ENCODE peak calls at places on chromosomes 6 and 20, in six cellular contexts. K is progenitor cell of endocrine pancreas, P is CD14-positive monocyte, D is suprapubic skin, H is left ventricle myocardium inferior, F is neural crest cell. U is an unnamed sample.

GRCh38 chr20:36847009-36847709 is 28.8 kb upstream of the TLDC2 start:
- DNase-seq in D (peak; percentile 89), P (no peak), F (no peak), K (no peak), H (peak; percentile 83), U (no peak)

GRCh38 chr20:39939241-39939865 is 749.7 kb downstream of the MAFB start:
- DNase-seq in H (no peak), D (no peak), K (no peak), F (no peak), P (no peak), U (no peak)

GRCh38 chr20:50285376-50286173 is 94.9 kb downstream of the CEBPB start:
- DNase-seq in K (no peak), H (no peak), D (no peak), F (no peak), P (no peak), U (no peak)

GRCh38 chr20:49976542-49976941 is 6.2 kb upstream of the SNAI1 start:
- DNase-seq in P (no peak), F (no peak), H (no peak), K (no peak), D (no peak), U (no peak)

GRCh38 chr20:9660236-9660868 is 146.0 kb downstream of the LAMP5 start:
- DNase-seq in H (no peak), P (no peak), D (no peak), F (peak; percentile 42), K (peak; percentile 36), U (no peak)

GRCh38 chr6:128327890-128328289 is 192.5 kb downstream of the PTPRK start:
- DNase-seq in H (no peak), P (no peak), F (no peak), D (no peak), K (no peak), U (no peak)

GRCh38 chr6:158002249-158002950 is 20.7 kb downstream of the SYNJ2 start:
- DNase-seq in P (no peak), K (no peak), H (peak; percentile 9), F (no peak), D (peak; percentile 73), U (peak; percentile 46)

GRCh38 chr20:63536241-63536977 is 767 bp downstream of the PTK6 start:
- DNase-seq in H (no peak), K (no peak), F (no peak), D (no peak), P (no peak), U (no peak)

GRCh38 chr6:20571261-20571660 is 37.0 kb downstream of the CDKAL1 start:
- DNase-seq in K (no peak), F (no peak), P (no peak), H (no peak), D (no peak), U (no peak)

GRCh38 chr6:73873081-73873480 is 177.1 kb downstream of the CD109 start:
- DNase-seq in K (no peak), F (no peak), H (no peak), P (no peak), D (no peak), U (no peak)

GRCh38 chr6:3286641-3287171 is 28.0 kb downstream of the PSMG4 start:
- DNase-seq in D (peak; percentile 48), K (no peak), F (no peak), P (no peak), H (no peak), U (peak; percentile 59)

GRCh38 chr20:58956078-58956477 is 25.0 kb upstream of the NELFCD start:
- DNase-seq in H (no peak), D (no peak), P (no peak), F (no peak), K (no peak), U (no peak)

GRCh38 chr20:58945967-58946631 is 35.0 kb upstream of the NELFCD start:
- DNase-seq in D (no peak), H (no peak), K (no peak), F (no peak), P (no peak), U (no peak)

GRCh38 chr20:58944610-58945009 is 36.4 kb upstream of the NELFCD start:
- DNase-seq in D (no peak), F (no peak), P (no peak), K (no peak), H (no peak), U (no peak)

GRCh38 chr20:58953050-58953449 is 28.0 kb upstream of the NELFCD start:
- DNase-seq in K (no peak), F (no peak), P (no peak), D (no peak), H (no peak), U (no peak)

DNA sequence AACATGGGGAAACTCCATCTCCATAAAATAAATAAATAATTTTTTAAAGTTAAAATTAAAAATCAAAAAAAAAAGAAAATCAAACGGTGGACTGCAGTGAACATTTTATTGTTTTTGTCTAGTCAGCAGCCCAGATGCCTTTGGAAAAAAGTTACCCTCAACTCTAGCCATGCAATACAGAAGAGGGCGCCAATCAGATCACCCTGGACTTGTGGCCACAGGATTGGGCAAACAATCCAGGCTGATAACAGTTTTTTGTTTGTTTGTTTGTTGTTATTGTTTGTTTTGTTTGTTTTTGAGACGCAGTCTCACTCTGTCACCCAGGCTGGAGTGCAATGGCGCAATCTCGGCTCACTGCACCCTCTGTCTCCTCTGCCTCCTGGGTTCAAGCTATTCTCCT is 30.5 kb upstream of the NELFCD start:
- DNase-seq in D (no peak), P (no peak), K (no peak), F (no peak), H (no peak), U (no peak)
- TF ChIP-seq CTCF in D (no peak), P (no peak), K (no peak), F (no peak), H (no peak), U (no peak)

GRCh38 chr20:43931976-43932375 is 17.3 kb downstream of the TOX2 start:
- DNase-seq in K (no peak), P (no peak), H (no peak), F (no peak), D (no peak), U (no peak)
- TF ChIP-seq CTCF in K (no peak), P (no peak), H (no peak), F (no peak), D (no peak), U (no peak)

GRCh38 chr20:44959082-44959895 is 908 bp downstream of the TOMM34 start:
- DNase-seq in K (no peak), F (no peak), D (no peak), H (no peak), P (no peak), U (no peak)
- TF ChIP-seq CTCF in K (no peak), F (no peak), D (no peak), H (no peak), P (no peak), U (peak; percentile 46)

GRCh38 chr20:21490105-21490504 is 23.8 kb downstream of the NKX2-2 start:
- DNase-seq in H (no peak), K (no peak), P (no peak), D (no peak), F (no peak), U (no peak)
- TF ChIP-seq CTCF in H (no peak), K (peak; percentile 33), P (no peak), D (no peak), F (peak; percentile 43), U (peak; percentile 74)

GRCh38 chr6:149150301-149150700 is 167.2 kb upstream of the TAB2 start:
- DNase-seq in F (no peak), K (no peak), P (no peak), D (no peak), H (no peak), U (no peak)

GRCh38 chr6:149150999-149151398 is 166.5 kb upstream of the TAB2 start:
- DNase-seq in F (no peak), P (no peak), H (no peak), K (no peak), D (no peak), U (no peak)

GRCh38 chr6:149147939-149148718 is 169.4 kb upstream of the TAB2 start:
- DNase-seq in D (no peak), K (no peak), F (no peak), H (no peak), P (no peak), U (no peak)

GRCh38 chr6:149149682-149150081 is 167.8 kb upstream of the TAB2 start:
- DNase-seq in K (no peak), P (no peak), F (no peak), D (no peak), H (no peak), U (no peak)

GRCh38 chr6:149147191-149147590 is 170.3 kb upstream of the TAB2 start:
- DNase-seq in H (no peak), D (no peak), K (no peak), F (no peak), P (no peak), U (no peak)
- TF ChIP-seq CTCF in H (no peak), D (no peak), K (no peak), F (no peak), P (no peak), U (no peak)

GRCh38 chr20:57180954-57181353 is 85.5 kb downstream of the BMP7 start:
- DNase-seq in P (no peak), F (peak; percentile 16), H (no peak), D (no peak), K (no peak), U (no peak)
- TF ChIP-seq CTCF in P (no peak), F (no peak), H (no peak), D (no peak), K (no peak), U (no peak)

DNA sequence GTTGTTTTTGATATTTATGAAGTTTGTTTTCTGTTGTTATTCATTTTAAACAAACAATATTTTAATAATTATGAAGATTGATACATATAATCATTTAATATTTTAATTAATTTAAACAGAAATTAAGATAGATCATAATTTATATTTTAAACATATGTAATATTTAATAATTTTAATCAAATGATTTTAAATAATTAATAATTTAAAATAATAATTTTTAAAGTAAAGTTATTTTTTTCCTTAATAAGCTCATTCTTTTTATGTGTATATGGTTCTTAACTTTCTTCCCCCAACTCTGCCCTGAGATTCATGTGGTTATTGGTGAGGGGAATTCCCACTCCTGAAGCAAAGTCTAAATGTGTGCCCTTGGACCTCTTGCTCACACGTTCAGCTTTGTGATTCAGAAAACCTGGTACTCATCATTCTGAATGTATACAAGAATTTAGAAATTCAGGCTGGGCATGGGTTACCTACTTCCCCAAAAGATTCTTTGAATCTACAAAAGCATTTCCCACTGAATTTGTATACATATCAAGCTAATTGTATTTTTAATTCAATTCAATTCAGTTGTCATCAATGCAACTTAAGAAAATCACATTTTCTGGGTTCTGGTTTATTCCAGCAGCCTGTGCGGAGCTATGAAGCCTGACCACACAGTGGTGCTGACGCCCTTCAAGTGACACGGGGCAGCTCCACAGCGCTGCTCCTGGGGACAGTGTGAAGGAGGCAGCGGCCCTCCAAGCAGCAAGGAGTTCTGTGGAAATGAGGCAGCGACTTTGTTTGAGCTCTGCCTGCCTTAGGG is 168.9 kb upstream of the UST start:
- DNase-seq in P (peak; percentile 67), F (peak; percentile 65), K (peak; percentile 51), H (peak; percentile 73), D (peak; percentile 83), U (no peak)
- TF ChIP-seq CTCF in P (peak; percentile 87), F (peak; percentile 85), K (peak; percentile 94), H (peak; percentile 90), D (peak; percentile 80), U (peak; percentile 99)

GRCh38 chr20:11186301-11187008 is 512.7 kb upstream of the JAG1 start:
- DNase-seq in F (no peak), P (no peak), K (no peak), H (no peak), D (no peak), U (no peak)
- TF ChIP-seq CTCF in F (no peak), P (no peak), K (no peak), H (no peak), D (no peak), U (no peak)

GRCh38 chr6:29301401-29301800 is at the start of gene OR14J1:
- DNase-seq in K (no peak), D (no peak), H (no peak), F (no peak), P (no peak), U (no peak)
- TF ChIP-seq CTCF in K (no peak), D (no peak), H (no peak), F (no peak), P (no peak), U (no peak)